ENCODE peak calls at places on chromosomes 2 and 18, in four cellular contexts. S is GM12878, A is HCT116, G is HepG2. W is an unnamed sample.

GRCh38 chr2:85758361-85759256 is 4.8 kb downstream of the ATOH8 start:
- DNase-seq in A (no peak), S (no peak), G (peak; percentile 44), W (no peak)

GRCh38 chr2:193542762-193543161 is 1348.0 kb upstream of the TMEFF2 start:
- DNase-seq in A (no peak), S (no peak), G (no peak), W (no peak)

GRCh38 chr2:173137616-173138015 is 62.0 kb downstream of the MAP3K20 start:
- DNase-seq in G (no peak), S (no peak), A (no peak), W (no peak)

GRCh38 chr2:11133238-11133935 is 21.9 kb upstream of the SLC66A3 start:
- DNase-seq in A (no peak), S (no peak), G (no peak), W (peak; percentile 56)

GRCh38 chr2:105952131-105952530 is 207.4 kb downstream of the NCK2 start:
- DNase-seq in A (no peak), G (no peak), S (no peak), W (peak; percentile 15)

GRCh38 chr2:27842894-27843293 is 47.3 kb downstream of the RBKS start:
- DNase-seq in A (no peak), S (no peak), G (no peak), W (no peak)

GRCh38 chr2:239852272-239852671 is 172.9 kb downstream of the NDUFA10 start:
- DNase-seq in S (no peak), G (no peak), A (no peak), W (no peak)

GRCh38 chr2:54704688-54705605 is 18.5 kb upstream of the EML6 start:
- DNase-seq in A (peak; percentile 42), G (peak; percentile 76), S (no peak), W (peak; percentile 65)

GRCh38 chr2:164992818-164993217 is 37.5 kb upstream of the SLC38A11 start:
- DNase-seq in G (peak; percentile 80), A (peak; percentile 58), S (no peak), W (peak; percentile 90)

GRCh38 chr2:239777219-239777618 is 247.9 kb downstream of the NDUFA10 start:
- DNase-seq in A (no peak), G (no peak), S (no peak), W (no peak)

GRCh38 chr18:24764766-24765165 is 304.3 kb downstream of the HRH4 start:
- DNase-seq in A (no peak), S (no peak), G (no peak), W (no peak)

GRCh38 chr18:78031589-78031988 is 781.9 kb downstream of the GALR1 start:
- DNase-seq in S (no peak), A (no peak), G (no peak), W (no peak)

GRCh38 chr2:7887441-7887840 is 794.4 kb upstream of the ID2 start:
- DNase-seq in S (no peak), G (no peak), A (no peak), W (no peak)

GRCh38 chr2:241421330-241421729 is 65.2 kb downstream of the FARP2 start:
- DNase-seq in G (no peak), S (no peak), A (no peak), W (no peak)

GRCh38 chr2:226611944-226612318 is 187.7 kb downstream of the IRS1 start:
- DNase-seq in A (peak; percentile 94), S (no peak), G (no peak), W (no peak)

DNA sequence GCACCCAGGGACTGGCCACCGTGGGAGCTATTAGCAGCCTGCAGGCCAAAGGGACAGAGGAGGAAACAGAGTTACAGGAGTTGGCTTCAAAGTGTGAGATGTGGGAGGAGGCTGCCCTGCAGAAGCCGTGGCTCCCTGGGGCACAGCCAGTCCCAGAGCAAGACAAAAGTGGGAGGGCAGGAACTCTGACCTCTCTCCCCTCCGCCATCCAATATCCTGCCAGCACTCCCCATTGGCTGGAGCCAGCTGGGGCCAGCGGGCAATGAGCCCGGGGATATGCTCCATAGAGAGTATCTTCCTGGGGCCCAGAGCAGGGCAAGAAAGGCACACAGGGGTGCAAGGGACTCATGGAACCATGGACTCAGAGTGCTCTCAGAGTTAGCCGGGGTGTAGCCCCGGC is 143.1 kb downstream of the INHBB start:
- DNase-seq in A (no peak), S (no peak), G (no peak), W (no peak)
- TF ChIP-seq POLR2AphosphoS5 in A (no peak), S (no peak), G (no peak), W (no peak)

GRCh38 chr2:36530983-36531354 is 67.0 kb downstream of the FEZ2 start:
- DNase-seq in A (no peak), S (no peak), G (no peak), W (peak; percentile 44)

GRCh38 chr2:36530178-36530982 is 67.6 kb downstream of the FEZ2 start:
- DNase-seq in S (peak; percentile 43), A (no peak), G (no peak), W (no peak)

GRCh38 chr2:36528274-36528673 is 69.7 kb downstream of the FEZ2 start:
- DNase-seq in S (no peak), G (no peak), A (no peak), W (no peak)

GRCh38 chr2:36526216-36526615 is 71.8 kb downstream of the FEZ2 start:
- DNase-seq in A (no peak), G (no peak), S (no peak), W (no peak)

DNA sequence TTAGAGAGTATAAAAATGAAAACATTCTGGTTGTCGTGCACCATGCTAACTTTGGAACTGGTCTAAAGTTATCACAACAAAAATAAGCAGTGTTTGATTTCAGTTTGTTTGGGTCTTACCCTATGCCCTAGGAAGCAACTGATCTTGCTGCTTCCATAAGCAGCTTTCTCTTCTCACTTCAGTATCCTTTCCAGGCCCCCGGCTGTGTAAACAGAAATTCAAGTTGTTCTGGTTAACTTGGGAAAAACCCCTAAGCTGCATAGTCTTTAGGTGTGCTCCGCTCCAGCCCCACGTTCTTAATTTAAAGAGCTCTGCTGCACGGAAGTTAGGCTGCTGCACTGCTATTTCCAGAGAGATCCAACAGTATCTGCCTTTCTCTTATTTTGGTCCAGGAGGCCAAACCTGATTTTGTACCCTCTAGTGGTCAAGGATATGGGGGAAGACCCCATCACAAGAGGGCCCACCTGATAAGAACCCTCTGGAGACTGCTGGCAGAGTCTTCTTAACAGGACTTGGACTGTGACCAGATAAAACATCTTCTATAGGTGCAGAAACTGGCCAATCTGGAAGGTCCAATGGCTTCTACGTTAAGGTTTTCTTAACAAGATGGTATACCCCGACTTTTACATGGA is 69.1 kb downstream of the FEZ2 start:
- DNase-seq in A (no peak), S (no peak), G (no peak), W (no peak)
- H3K4me3 ChIP-seq in A (no peak overlapping the region), S (no peak overlapping the region), G (no peak overlapping the region), W (no peak overlapping the region)

GRCh38 chr2:168603439-168603961 is 147.4 kb downstream of the CERS6 start:
- DNase-seq in S (no peak), A (no peak), G (no peak), W (peak; percentile 13)
- H2AFZ ChIP-seq in S (no peak overlapping the region), A (no peak overlapping the region), G (no peak overlapping the region), W (no peak overlapping the region)

GRCh38 chr2:176147790-176148496 is 3.4 kb upstream of the HOXD4 start:
- DNase-seq in G (no peak), A (no peak), S (no peak), W (peak; percentile 68)
- TF ChIP-seq POLR2AphosphoS5 in G (no peak), A (no peak), S (no peak), W (no peak)

GRCh38 chr18:59910967-59911366 is 11.2 kb downstream of the PMAIP1 start:
- DNase-seq in G (no peak), A (no peak), S (no peak), W (no peak)

GRCh38 chr18:59911600-59911999 is 11.8 kb downstream of the PMAIP1 start:
- DNase-seq in G (no peak), A (no peak), S (no peak), W (no peak)

GRCh38 chr18:59908790-59909189 is 9.0 kb downstream of the PMAIP1 start:
- DNase-seq in S (no peak), G (no peak), A (no peak), W (no peak)

GRCh38 chr18:59907660-59908059 is 7.9 kb downstream of the PMAIP1 start:
- DNase-seq in A (no peak), S (no peak), G (no peak), W (no peak)

GRCh38 chr18:59909289-59910036 is 9.7 kb downstream of the PMAIP1 start:
- DNase-seq in G (no peak), A (no peak), S (no peak), W (no peak)
- H3K4me3 ChIP-seq in G (no peak overlapping the region), A (peak overlapping the region; percentile 47), S (peak overlapping the region; percentile 6), W (no peak overlapping the region)

GRCh38 chr18:76546282-76546572 is 51.2 kb upstream of the ZNF516 start:
- DNase-seq in S (no peak), A (no peak), G (no peak), W (no peak)

GRCh38 chr18:76544511-76545350 is 49.7 kb upstream of the ZNF516 start:
- DNase-seq in S (no peak), A (no peak), G (no peak), W (no peak)

GRCh38 chr18:76548541-76548940 is 53.5 kb upstream of the ZNF516 start:
- DNase-seq in A (no peak), S (no peak), G (no peak), W (no peak)

GRCh38 chr18:76547306-76547705 is 52.3 kb upstream of the ZNF516 start:
- DNase-seq in G (no peak), S (no peak), A (no peak), W (no peak)

DNA sequence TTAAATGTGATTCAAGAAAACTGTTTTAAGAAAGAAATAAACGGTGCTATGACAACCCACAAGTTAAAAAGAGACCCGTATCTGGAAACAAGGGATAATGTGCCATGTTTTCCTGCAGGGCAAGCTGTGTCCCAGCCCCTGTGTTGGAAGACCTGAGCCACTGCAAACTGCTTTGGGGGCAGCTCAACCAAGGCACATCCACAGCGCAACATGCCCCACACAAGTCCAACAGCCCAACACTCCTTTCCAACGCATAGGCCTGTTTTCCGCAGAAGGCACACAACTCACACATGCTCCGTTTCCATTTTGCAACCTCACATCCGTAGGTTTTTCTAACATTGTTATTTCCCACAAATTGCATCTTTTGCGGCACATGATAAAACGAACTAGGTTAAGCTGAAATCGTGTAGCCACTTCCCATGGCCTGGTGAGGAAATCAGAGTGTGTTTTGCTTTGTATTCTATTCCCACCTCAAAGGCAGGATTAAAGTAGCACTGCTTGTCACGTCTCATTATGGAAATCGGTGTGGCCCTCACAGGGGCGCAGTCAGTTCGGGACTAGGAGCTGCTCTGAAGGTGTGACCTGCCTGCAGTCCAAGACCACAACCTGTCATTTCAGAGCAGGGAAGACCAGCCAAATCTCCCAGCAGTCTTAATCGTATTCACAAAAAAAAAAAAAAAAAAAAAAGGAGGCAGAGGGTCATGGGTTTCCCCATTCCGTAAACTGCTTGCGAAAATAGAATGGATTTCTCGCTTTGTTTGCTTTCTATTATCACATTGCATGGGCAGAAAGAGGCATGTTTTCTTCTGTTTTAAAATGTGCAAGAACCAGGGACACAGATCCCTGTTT is 50.6 kb upstream of the ZNF516 start:
- DNase-seq in A (no peak), S (no peak), G (no peak), W (no peak)
- H2AFZ ChIP-seq in A (no peak overlapping the region), S (no peak overlapping the region), G (no peak overlapping the region), W (peak overlapping the region; percentile 84)

GRCh38 chr2:102661846-102662245 is 42.5 kb downstream of the SLC9A2 start:
- DNase-seq in G (no peak), A (no peak), S (no peak), W (peak; percentile 8)

GRCh38 chr2:102657770-102658169 is 38.4 kb downstream of the SLC9A2 start:
- DNase-seq in A (no peak), S (no peak), G (no peak), W (no peak)

GRCh38 chr2:102660070-102660469 is 40.7 kb downstream of the SLC9A2 start:
- DNase-seq in G (no peak), S (no peak), A (no peak), W (no peak)

GRCh38 chr2:102662861-102663260 is 43.5 kb downstream of the SLC9A2 start:
- DNase-seq in A (no peak), G (no peak), S (no peak), W (no peak)

GRCh38 chr2:102660574-102660973 is 41.2 kb downstream of the SLC9A2 start:
- DNase-seq in A (no peak), G (peak; percentile 13), S (no peak), W (no peak)
- TF ChIP-seq POLR2AphosphoS5 in A (no peak), G (no peak), S (no peak), W (no peak)

W was measured in GM23338.